ENCODE peak calls at places on chromosomes 6 and 20, in four cellular contexts. One of them, this sample, is unnamed.

GRCh38 chr6:160348552-160349441 is 619 bp downstream of the SLC22A3 start:
- DNase-seq in Panc1: no peak
- DNase-seq in right cardiac atrium: peak; percentile 31
- DNase-seq in body of pancreas: no peak
- DNase-seq in this sample: peak; percentile 79

GRCh38 chr6:101422811-101423210 is 29.3 kb downstream of the GRIK2 start:
- DNase-seq in Panc1: no peak
- DNase-seq in right cardiac atrium: no peak
- DNase-seq in body of pancreas: no peak
- DNase-seq in this sample: no peak

GRCh38 chr20:37392441-37393195 is 46.7 kb downstream of the SRC start:
- DNase-seq in Panc1: no peak
- DNase-seq in right cardiac atrium: no peak
- DNase-seq in body of pancreas: no peak
- DNase-seq in this sample: peak; percentile 70

GRCh38 chr6:166351715-166352285 is 9.5 kb upstream of the SFT2D1 start:
- DNase-seq in Panc1: no peak
- DNase-seq in right cardiac atrium: no peak
- DNase-seq in body of pancreas: no peak
- DNase-seq in this sample: no peak

GRCh38 chr20:39080326-39080725 is 118.2 kb downstream of the DHX35 start:
- DNase-seq in Panc1: no peak
- DNase-seq in right cardiac atrium: no peak
- DNase-seq in body of pancreas: no peak
- DNase-seq in this sample: no peak

GRCh38 chr6:1235825-1236224 is 76.1 kb upstream of the FOXQ1 start:
- DNase-seq in Panc1: no peak
- DNase-seq in right cardiac atrium: no peak
- DNase-seq in body of pancreas: no peak
- DNase-seq in this sample: no peak

GRCh38 chr6:56667336-56667735 is 24.6 kb upstream of the DST start:
- DNase-seq in Panc1: no peak
- DNase-seq in right cardiac atrium: no peak
- DNase-seq in body of pancreas: no peak
- DNase-seq in this sample: no peak

GRCh38 chr20:5945963-5946362 is 4.4 kb downstream of the TRMT6 start:
- DNase-seq in Panc1: peak; percentile 28
- DNase-seq in right cardiac atrium: no peak
- DNase-seq in body of pancreas: no peak
- DNase-seq in this sample: no peak

GRCh38 chr20:925516-925915 is 9.4 kb upstream of the ANGPT4 start:
- DNase-seq in Panc1: no peak
- DNase-seq in right cardiac atrium: no peak
- DNase-seq in body of pancreas: no peak
- DNase-seq in this sample: no peak

GRCh38 chr6:127276336-127276735 is 9.7 kb downstream of the RNF146 start:
- DNase-seq in Panc1: no peak
- DNase-seq in right cardiac atrium: no peak
- DNase-seq in body of pancreas: no peak
- DNase-seq in this sample: no peak

GRCh38 chr20:44856847-44857448 is 28.6 kb upstream of the YWHAB start:
- DNase-seq in Panc1: no peak
- DNase-seq in right cardiac atrium: no peak
- DNase-seq in body of pancreas: no peak
- DNase-seq in this sample: peak; percentile 26

GRCh38 chr20:2767768-2768631 is 32.4 kb downstream of the CPXM1 start:
- DNase-seq in Panc1: no peak
- DNase-seq in right cardiac atrium: peak; percentile 62
- DNase-seq in body of pancreas: peak; percentile 89
- DNase-seq in this sample: no peak

GRCh38 chr20:34559311-34560140 is 1.0 kb downstream of the MAP1LC3A start:
- DNase-seq in Panc1: no peak
- DNase-seq in right cardiac atrium: peak; percentile 46
- DNase-seq in body of pancreas: peak; percentile 37
- DNase-seq in this sample: no peak

GRCh38 chr6:17470209-17470952 is 77.0 kb downstream of the CAP2 start:
- DNase-seq in Panc1: no peak
- DNase-seq in right cardiac atrium: no peak
- DNase-seq in body of pancreas: no peak
- DNase-seq in this sample: no peak

GRCh38 chr6:106486236-106486635 is 125.7 kb downstream of the CRYBG1 start:
- DNase-seq in Panc1: no peak
- DNase-seq in right cardiac atrium: no peak
- DNase-seq in body of pancreas: no peak
- DNase-seq in this sample: no peak

GRCh38 chr6:37365791-37366190 is 12.0 kb downstream of the RNF8 start:
- DNase-seq in Panc1: no peak
- DNase-seq in right cardiac atrium: no peak
- DNase-seq in body of pancreas: no peak
- DNase-seq in this sample: no peak

GRCh38 chr6:157711060-157711459 is 112.0 kb upstream of the SNX9 start:
- DNase-seq in Panc1: no peak
- DNase-seq in right cardiac atrium: no peak
- DNase-seq in body of pancreas: no peak
- DNase-seq in this sample: no peak

GRCh38 chr6:29845405-29846006 is 17.9 kb downstream of the HLA-G start:
- DNase-seq in Panc1: peak; percentile 46
- DNase-seq in right cardiac atrium: no peak
- DNase-seq in body of pancreas: no peak
- DNase-seq in this sample: peak; percentile 35

GRCh38 chr6:11367638-11368199 is 135.3 kb upstream of the NEDD9 start:
- DNase-seq in Panc1: no peak
- DNase-seq in right cardiac atrium: no peak
- DNase-seq in body of pancreas: no peak
- DNase-seq in this sample: peak; percentile 72

GRCh38 chr6:170221753-170222400 is 69.0 kb downstream of the DLL1 start:
- DNase-seq in Panc1: no peak
- DNase-seq in right cardiac atrium: no peak
- DNase-seq in body of pancreas: no peak
- DNase-seq in this sample: no peak

GRCh38 chr6:89252902-89253301 is 35.7 kb upstream of the GABRR1 start:
- DNase-seq in Panc1: no peak
- DNase-seq in right cardiac atrium: no peak
- DNase-seq in body of pancreas: no peak
- DNase-seq in this sample: no peak

GRCh38 chr6:160147146-160147536 is 25.5 kb downstream of the SLC22A1 start:
- DNase-seq in Panc1: no peak
- DNase-seq in right cardiac atrium: no peak
- DNase-seq in body of pancreas: no peak
- DNase-seq in this sample: no peak

GRCh38 chr20:44145131-44145770 is 41.7 kb downstream of the JPH2 start:
- DNase-seq in Panc1: no peak
- DNase-seq in right cardiac atrium: no peak
- DNase-seq in body of pancreas: no peak
- DNase-seq in this sample: no peak

GRCh38 chr6:35073766-35074471 is 67.2 kb downstream of the TCP11 start:
- DNase-seq in Panc1: no peak
- DNase-seq in right cardiac atrium: no peak
- DNase-seq in body of pancreas: no peak
- DNase-seq in this sample: no peak

GRCh38 chr6:20340459-20340858 is 61.2 kb upstream of the E2F3 start:
- DNase-seq in Panc1: no peak
- DNase-seq in right cardiac atrium: no peak
- DNase-seq in body of pancreas: no peak
- DNase-seq in this sample: no peak

GRCh38 chr6:39365281-39366074 is 43.0 kb upstream of the KCNK16 start:
- DNase-seq in Panc1: no peak
- DNase-seq in right cardiac atrium: no peak
- DNase-seq in body of pancreas: no peak
- DNase-seq in this sample: no peak

GRCh38 chr20:10920396-10920795 is 246.6 kb upstream of the JAG1 start:
- DNase-seq in Panc1: no peak
- DNase-seq in right cardiac atrium: no peak
- DNase-seq in body of pancreas: no peak
- DNase-seq in this sample: no peak
- H3K4me1 ChIP-seq in Panc1: no peaks in the 10 kb centered on the region
- H3K4me1 ChIP-seq in right cardiac atrium: peaks cover 1% of the 10 kb centered on the region
- H3K4me1 ChIP-seq in body of pancreas: peaks cover 6% of the 10 kb centered on the region
- H3K4me1 ChIP-seq in this sample: no peaks in the 10 kb centered on the region

DNA sequence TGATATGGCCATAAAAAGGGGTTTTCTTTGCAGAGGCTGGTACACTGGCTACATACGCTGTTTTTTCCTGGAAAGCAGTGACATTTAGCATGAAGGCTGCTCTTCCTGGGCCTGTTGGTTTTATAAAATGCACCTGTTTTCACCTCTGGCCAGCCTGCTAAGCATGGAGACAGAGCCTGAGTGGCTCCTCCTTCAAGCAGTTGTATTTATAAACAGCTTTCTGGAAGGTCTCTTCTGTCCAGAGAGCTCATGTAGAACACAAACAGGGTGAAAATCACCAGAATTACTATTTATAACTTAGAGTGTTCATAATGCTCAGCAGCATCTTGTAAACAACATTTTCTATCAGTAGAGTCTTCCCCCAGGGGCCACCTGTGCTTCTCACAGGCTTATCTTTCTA is 109.0 kb downstream of the FOXO3 start:
- DNase-seq in Panc1: no peak
- DNase-seq in right cardiac atrium: no peak
- DNase-seq in body of pancreas: no peak
- DNase-seq in this sample: no peak
- H3K4me1 ChIP-seq in Panc1: peaks cover 6% of the 10 kb centered on the region
- H3K4me1 ChIP-seq in right cardiac atrium: peaks cover 31% of the 10 kb centered on the region
- H3K4me1 ChIP-seq in body of pancreas: peaks cover 86% of the 10 kb centered on the region
- H3K4me1 ChIP-seq in this sample: no peaks in the 10 kb centered on the region

GRCh38 chr6:150273457-150274309 is 95.1 kb upstream of the IYD start:
- DNase-seq in Panc1: no peak
- DNase-seq in right cardiac atrium: no peak
- DNase-seq in body of pancreas: no peak
- DNase-seq in this sample: no peak

GRCh38 chr6:150272976-150273315 is 95.9 kb upstream of the IYD start:
- DNase-seq in Panc1: no peak
- DNase-seq in right cardiac atrium: no peak
- DNase-seq in body of pancreas: no peak
- DNase-seq in this sample: no peak

GRCh38 chr6:150276168-150276958 is 92.4 kb upstream of the IYD start:
- DNase-seq in Panc1: no peak
- DNase-seq in right cardiac atrium: no peak
- DNase-seq in body of pancreas: no peak
- DNase-seq in this sample: no peak

GRCh38 chr6:150272264-150272975 is 96.4 kb upstream of the IYD start:
- DNase-seq in Panc1: no peak
- DNase-seq in right cardiac atrium: no peak
- DNase-seq in body of pancreas: no peak
- DNase-seq in this sample: no peak

DNA sequence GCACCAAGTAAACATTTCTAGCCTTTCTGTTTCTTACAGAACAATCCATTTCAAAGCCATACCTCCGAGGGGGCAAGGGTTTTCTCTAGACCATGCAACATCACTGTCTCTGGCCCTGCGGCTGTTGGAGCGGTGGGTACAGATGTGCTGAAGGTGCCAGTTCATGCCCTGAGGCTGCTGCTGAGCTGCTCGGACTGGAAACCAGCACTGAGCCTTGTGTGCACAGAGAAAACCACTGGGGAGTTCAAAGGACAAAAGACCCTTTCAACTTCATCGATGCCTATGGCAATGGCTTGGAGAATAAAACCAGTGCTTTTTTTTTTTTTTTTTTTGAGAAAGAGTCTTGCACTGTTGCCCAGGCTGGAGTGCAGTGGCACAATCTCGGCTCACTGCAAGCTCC is 93.3 kb upstream of the IYD start:
- DNase-seq in Panc1: no peak
- DNase-seq in right cardiac atrium: no peak
- DNase-seq in body of pancreas: no peak
- DNase-seq in this sample: no peak
- H3K4me1 ChIP-seq in Panc1: no peaks in the 10 kb centered on the region
- H3K4me1 ChIP-seq in right cardiac atrium: peaks cover 3% of the 10 kb centered on the region
- H3K4me1 ChIP-seq in body of pancreas: no peaks in the 10 kb centered on the region
- H3K4me1 ChIP-seq in this sample: no peaks in the 10 kb centered on the region

GRCh38 chr6:42788671-42789070 is 6.8 kb downstream of the BICRAL start:
- DNase-seq in Panc1: no peak
- DNase-seq in right cardiac atrium: no peak
- DNase-seq in body of pancreas: no peak
- DNase-seq in this sample: peak; percentile 28
- H3K4me1 ChIP-seq in Panc1: peaks cover 22% of the 10 kb centered on the region
- H3K4me1 ChIP-seq in right cardiac atrium: peaks cover 16% of the 10 kb centered on the region
- H3K4me1 ChIP-seq in body of pancreas: peaks cover 70% of the 10 kb centered on the region
- H3K4me1 ChIP-seq in this sample: peaks cover 9% of the 10 kb centered on the region

GRCh38 chr6:15342114-15342513 is 96.2 kb downstream of the JARID2 start:
- DNase-seq in Panc1: no peak
- DNase-seq in right cardiac atrium: no peak
- DNase-seq in body of pancreas: no peak
- DNase-seq in this sample: peak; percentile 65
- H3K4me1 ChIP-seq in Panc1: no peaks in the 10 kb centered on the region
- H3K4me1 ChIP-seq in right cardiac atrium: peaks cover 14% of the 10 kb centered on the region
- H3K4me1 ChIP-seq in body of pancreas: peaks cover 8% of the 10 kb centered on the region
- H3K4me1 ChIP-seq in this sample: peaks cover 19% of the 10 kb centered on the region